ENCODE peak calls at places on chromosome 17, in four cellular contexts. R is GM23338, E is AG09309, F is stomach. N is an unnamed sample.

GRCh38 chr17:41636652-41637051 is 12.3 kb upstream of the KRT17 start:
- DNase-seq in R (no peak), F (no peak), E (no peak), N (no peak)

GRCh38 chr17:48225725-48226567 is 118.4 kb downstream of the SNX11 start:
- DNase-seq in R (no peak), E (no peak), F (no peak), N (no peak)

GRCh38 chr17:81000631-81001357 is 9.2 kb downstream of the CHMP6 start:
- DNase-seq in F (peak), E (no peak), R (no peak), N (no peak)

GRCh38 chr17:28216528-28216927 is 102.5 kb upstream of the TMEM97 start:
- DNase-seq in R (peak), F (no peak), E (no peak), N (no peak)

GRCh38 chr17:50043290-50044148 is 12.4 kb upstream of the ITGA3 start:
- DNase-seq in F (peak), E (no peak), R (no peak), N (no peak)

GRCh38 chr17:43442711-43443110 is 41.1 kb upstream of the DHX8 start:
- DNase-seq in F (no peak), E (peak), R (no peak), N (no peak)

GRCh38 chr17:13777003-13777402 is 175.3 kb upstream of the HS3ST3A1 start:
- DNase-seq in F (no peak), E (no peak), R (no peak), N (no peak)

GRCh38 chr17:38620551-38621277 is 15.0 kb upstream of the SRCIN1 start:
- DNase-seq in E (no peak), F (no peak), R (no peak), N (no peak)

GRCh38 chr17:42270596-42270995 is 5.6 kb downstream of the STAT5B start:
- DNase-seq in E (no peak), F (no peak), R (no peak), N (no peak)

GRCh38 chr17:70629902-70630301 is 460.6 kb downstream of the KCNJ2 start:
- DNase-seq in R (no peak), F (no peak), E (no peak), N (no peak)
- TF ChIP-seq CTCF in R (peak), F (no peak), E (peak), N (no peak)

DNA sequence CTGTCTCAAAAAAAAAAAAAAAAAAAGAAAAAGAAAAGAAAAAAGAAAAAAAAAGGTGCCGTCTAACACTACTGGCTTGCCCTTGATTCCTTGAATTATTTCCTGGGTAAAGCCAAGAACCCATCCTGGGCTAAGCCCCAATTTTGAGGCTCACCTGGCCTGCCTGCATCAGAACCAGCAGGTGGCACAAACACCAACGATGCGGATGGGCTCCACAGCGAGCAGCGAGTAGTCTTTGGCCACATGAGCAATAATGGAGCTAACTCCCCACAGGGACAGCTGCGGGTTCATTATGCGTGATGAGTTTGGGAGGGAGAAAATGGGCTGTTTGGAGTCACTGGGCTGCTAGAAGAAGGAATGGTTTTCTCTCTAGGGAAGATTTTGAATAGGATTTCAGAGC is 91.1 kb downstream of the ASIC2 start:
- DNase-seq in E (no peak), R (peak), F (no peak), N (no peak)
- TF ChIP-seq CTCF in E (no peak), R (peak), F (no peak), N (no peak)

GRCh38 chr17:32946375-32947135 is 18.6 kb downstream of the TMEM98 start:
- DNase-seq in F (no peak), R (no peak), E (no peak), N (no peak)

GRCh38 chr17:32943647-32944191 is 15.8 kb downstream of the TMEM98 start:
- DNase-seq in F (no peak), E (peak), R (no peak), N (no peak)

GRCh38 chr17:32943206-32943605 is 15.3 kb downstream of the TMEM98 start:
- DNase-seq in R (no peak), E (no peak), F (peak), N (no peak)

GRCh38 chr17:32941419-32942032 is 13.6 kb downstream of the TMEM98 start:
- DNase-seq in F (no peak), E (no peak), R (no peak), N (no peak)

DNA sequence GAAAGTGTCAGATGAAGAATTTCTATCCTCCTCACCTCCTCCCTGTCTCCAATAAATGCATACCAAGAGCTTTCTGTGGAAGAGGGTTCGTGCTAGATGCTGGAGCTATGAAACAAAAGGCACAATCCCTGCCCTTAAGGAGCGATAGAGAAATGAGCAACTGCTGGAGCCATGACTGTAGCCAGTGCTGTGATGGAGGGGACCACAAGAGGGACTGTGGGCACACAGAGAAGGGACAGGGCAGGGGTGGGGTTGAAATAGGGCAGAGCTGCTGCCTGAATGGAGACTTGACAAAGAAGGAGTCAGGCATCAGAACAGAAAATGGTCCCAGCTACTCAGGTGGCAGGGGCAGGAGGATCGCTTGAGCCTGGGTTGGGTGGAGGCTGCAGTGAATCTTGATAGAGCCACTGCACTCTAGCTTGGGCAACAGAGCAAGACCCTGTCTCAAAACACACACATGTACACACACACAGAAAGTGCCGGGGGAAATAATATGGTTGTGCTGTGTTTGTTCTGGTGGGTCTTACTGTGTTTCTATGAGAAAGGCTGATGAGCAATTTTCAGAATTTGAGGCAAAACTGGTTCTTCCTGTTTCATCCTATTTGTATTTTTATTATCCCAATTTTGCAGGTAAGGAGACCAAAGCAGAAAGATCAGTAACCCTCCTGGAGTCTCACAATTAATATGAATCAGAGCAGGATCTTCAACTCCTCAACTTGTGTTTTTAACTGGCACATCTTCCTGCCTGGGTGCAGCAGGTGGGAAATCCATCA is 16.5 kb downstream of the TMEM98 start:
- DNase-seq in R (no peak), F (no peak), E (no peak), N (no peak)
- TF ChIP-seq CTCF in R (peak), F (peak), E (no peak), N (no peak)

GRCh38 chr17:31487063-31487647 is 95.7 kb downstream of the RAB11FIP4 start:
- DNase-seq in F (no peak), E (no peak), R (no peak), N (no peak)

GRCh38 chr17:31486351-31487062 is 95.0 kb downstream of the RAB11FIP4 start:
- DNase-seq in F (peak), E (no peak), R (no peak), N (no peak)

GRCh38 chr17:31488264-31488981 is 96.9 kb downstream of the RAB11FIP4 start:
- DNase-seq in R (peak), F (peak), E (no peak), N (peak)

GRCh38 chr17:31488982-31489294 is 97.5 kb downstream of the RAB11FIP4 start:
- DNase-seq in R (peak), E (no peak), F (peak), N (no peak)

DNA sequence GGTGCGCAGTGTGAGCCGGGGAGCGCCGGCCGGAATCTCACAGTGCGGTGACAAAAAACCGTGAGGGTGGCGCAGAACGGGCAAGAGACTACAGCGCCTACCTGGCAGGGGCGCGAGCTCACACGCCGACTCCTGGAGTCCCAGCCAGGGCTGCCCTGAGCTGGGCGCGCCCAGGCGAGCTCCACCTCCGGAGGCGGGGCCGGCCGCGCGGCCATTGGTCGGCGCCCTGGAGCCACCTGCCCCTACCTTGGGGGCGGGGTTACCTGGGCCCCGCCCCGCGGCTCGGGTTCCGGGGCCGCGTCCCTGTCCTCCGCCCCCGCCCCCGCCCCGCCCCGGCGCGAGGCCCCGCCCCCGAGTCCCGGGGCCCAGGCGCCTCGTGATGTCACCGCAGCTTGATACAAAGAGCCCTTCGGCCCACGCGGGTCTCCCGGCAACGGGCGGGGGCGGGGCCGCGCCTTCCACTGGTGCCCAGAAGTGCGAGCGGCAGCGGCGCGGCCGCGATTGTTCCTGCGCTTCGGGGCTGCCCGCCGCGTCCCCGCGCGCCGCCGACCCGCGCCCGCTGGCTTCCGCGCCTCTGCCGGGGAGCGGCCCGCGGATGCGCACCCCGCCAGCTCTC is 96.3 kb downstream of the RAB11FIP4 start:
- DNase-seq in R (peak), F (peak), E (no peak), N (peak)
- TF ChIP-seq CTCF in R (no peak), F (no peak), E (no peak), N (no peak)

DNA sequence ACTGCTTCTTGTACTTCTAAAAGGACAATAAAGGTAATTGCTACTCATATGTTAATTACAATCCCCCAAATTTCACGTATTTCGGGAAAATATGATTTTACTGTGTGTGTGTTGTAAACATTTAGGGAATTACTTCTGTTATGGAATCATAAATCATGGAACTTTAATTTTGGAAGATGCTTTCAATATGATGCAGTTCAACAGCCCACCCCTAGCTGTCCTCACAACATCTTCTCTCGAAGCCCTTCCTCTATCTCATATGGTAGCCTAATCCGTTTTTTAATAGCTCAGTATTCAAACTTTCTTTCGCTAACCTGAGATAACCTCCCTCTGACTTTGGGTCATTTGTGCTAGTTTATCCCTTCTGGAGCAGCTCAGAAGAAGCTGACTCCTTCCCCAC is 78.4 kb downstream of the ANKFN1 start:
- DNase-seq in F (no peak), E (no peak), R (peak), N (no peak)
- TF ChIP-seq CTCF in F (no peak), E (no peak), R (peak), N (no peak)

DNA sequence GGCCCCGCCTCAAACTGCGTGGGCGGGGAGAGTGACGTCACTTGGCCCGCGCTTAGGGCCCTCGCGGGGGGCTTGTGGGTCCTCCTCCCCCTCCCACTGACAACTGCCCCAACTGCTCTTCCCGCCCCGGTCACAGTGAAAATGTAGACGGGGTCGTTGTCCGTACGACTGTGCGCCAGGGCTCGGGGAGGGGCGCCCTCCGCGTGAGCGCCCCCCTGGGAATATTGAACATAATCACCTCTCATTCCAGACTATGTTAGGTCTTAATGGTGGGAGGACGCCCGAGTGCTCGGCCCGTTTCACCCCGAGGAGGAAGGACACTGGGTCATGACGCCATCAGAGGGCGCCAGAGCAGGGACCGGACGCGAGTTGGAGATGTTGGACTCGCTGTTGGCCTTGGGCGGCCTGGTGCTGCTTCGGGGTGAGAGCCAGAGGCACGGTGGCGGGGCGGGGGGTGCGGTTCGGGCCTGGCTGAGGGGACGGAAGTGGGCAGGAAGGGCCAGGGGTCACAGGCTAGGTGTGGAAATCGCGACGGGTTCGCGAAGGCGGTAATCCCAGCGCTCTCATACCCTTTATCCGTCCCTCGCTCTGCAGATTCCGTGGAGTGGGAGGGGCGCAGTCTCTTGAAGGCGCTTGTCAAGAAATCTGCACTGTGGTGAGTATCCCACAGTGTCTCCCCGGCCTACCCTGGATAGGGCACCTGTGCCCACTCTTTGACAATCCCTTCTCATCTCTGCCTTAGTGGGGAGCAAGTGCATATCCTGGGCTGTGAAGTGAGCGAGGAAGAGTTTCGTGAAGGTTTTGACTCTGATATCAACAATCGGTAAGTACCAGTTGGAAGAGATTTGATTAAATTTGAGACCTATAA is at the start of gene ELP5:
- DNase-seq in E (peak), R (peak), F (peak), N (peak)
- TF ChIP-seq CTCF in E (peak), R (peak), F (no peak), N (no peak)

N was measured in nephron progenitor cell.